ENCODE peak calls at places on chromosome 14, in ten cellular contexts. U is stomach, H is sigmoid colon, E is IMR-90, W is suprapubic skin, Z is right lobe of liver, C is A549, Y is gastrocnemius medialis, B is uterus, Q is lower leg skin. I is an unnamed sample.

GRCh38 chr14:59918824-59919581 is 941 bp upstream of the LRRC9 start:
- DNase-seq in C (peak; percentile 28), B (no peak), H (no peak), W (no peak), E (peak; percentile 18), U (no peak), Y (no peak), Z (peak; percentile 46), Q (no peak), I (peak; percentile 10)

GRCh38 chr14:33836203-33836894 is 114.5 kb downstream of the EGLN3 start:
- DNase-seq in E (no peak), B (no peak), H (no peak), Z (no peak), W (no peak), Y (no peak), C (no peak), U (no peak), Q (no peak), I (no peak)

GRCh38 chr14:69443296-69443805 is 41.2 kb upstream of the PLEKHD1 start:
- DNase-seq in C (no peak), Q (no peak), Y (no peak), B (no peak), U (no peak), H (no peak), E (no peak), Z (no peak), W (no peak), I (no peak)

GRCh38 chr14:99267871-99268775 is 3.9 kb downstream of the BCL11B start:
- DNase-seq in W (peak; percentile 30), Q (peak; percentile 79), U (no peak), C (no peak), Z (no peak), B (no peak), E (no peak), H (no peak), Y (no peak), I (no peak)

GRCh38 chr14:100807979-100808734 is 17.8 kb upstream of the MEG3 start:
- DNase-seq in C (no peak), E (no peak), H (no peak), B (no peak), W (no peak), U (no peak), Q (no peak), Y (no peak), Z (no peak), I (no peak)

GRCh38 chr14:34797747-34798583 is 77.2 kb downstream of the BAZ1A start:
- DNase-seq in B (no peak), E (no peak), Q (no peak), U (no peak), H (no peak), Z (no peak), W (no peak), Y (no peak), C (no peak), I (no peak)

GRCh38 chr14:35385042-35385839 is 19.3 kb downstream of the NFKBIA start:
- DNase-seq in Z (peak; percentile 74), Y (peak; percentile 91), W (no peak), C (peak; percentile 56), H (peak; percentile 98), Q (peak; percentile 95), U (peak; percentile 63), B (peak; percentile 89), E (peak; percentile 93), I (peak; percentile 69)

GRCh38 chr14:74949859-74950572 is 5.4 kb downstream of the PGF start:
- DNase-seq in B (no peak), Z (no peak), C (no peak), W (no peak), Q (no peak), U (no peak), Y (no peak), E (no peak), H (peak; percentile 26), I (no peak)

GRCh38 chr14:58796636-58797429 is 159.1 kb downstream of the DACT1 start:
- DNase-seq in Y (no peak), W (no peak), B (no peak), H (no peak), E (peak; percentile 16), C (no peak), U (no peak), Z (no peak), Q (no peak), I (no peak)

GRCh38 chr14:68284333-68284732 is 464.8 kb downstream of the RAD51B start:
- DNase-seq in H (no peak), Y (no peak), C (no peak), Z (no peak), Q (no peak), W (no peak), B (no peak), E (no peak), U (no peak), I (no peak)

GRCh38 chr14:68284834-68285233 is 465.3 kb downstream of the RAD51B start:
- DNase-seq in B (no peak), W (no peak), Z (no peak), H (no peak), C (no peak), E (no peak), Q (no peak), Y (no peak), U (no peak), I (no peak)

GRCh38 chr14:68286667-68287066 is 467.1 kb downstream of the RAD51B start:
- DNase-seq in B (no peak), Y (no peak), U (no peak), Q (no peak), E (no peak), C (no peak), W (no peak), H (no peak), Z (no peak), I (no peak)

GRCh38 chr14:68283378-68284123 is 464.0 kb downstream of the RAD51B start:
- DNase-seq in Q (peak; percentile 87), E (no peak), W (peak; percentile 66), B (no peak), Y (no peak), C (no peak), Z (peak; percentile 60), U (no peak), H (no peak), I (no peak)

GRCh38 chr14:68285421-68286179 is 466.0 kb downstream of the RAD51B start:
- DNase-seq in C (no peak), E (no peak), Y (no peak), U (no peak), B (no peak), H (no peak), W (no peak), Q (no peak), Z (no peak), I (peak; percentile 22)
- H3K4me3 ChIP-seq in C (no peak overlapping the region), E (no peak overlapping the region), Y (no peak overlapping the region), U (no peak overlapping the region), B (no peak overlapping the region), H (no peak overlapping the region), W (no peak overlapping the region), Q (no peak overlapping the region), Z (no peak overlapping the region), I (no peak overlapping the region)

GRCh38 chr14:94374749-94375148 is 13.7 kb downstream of the SERPINA1 start:
- DNase-seq in W (no peak), Q (no peak), E (peak; percentile 23), H (peak; percentile 19), U (no peak), Z (no peak), Y (no peak), B (no peak), C (no peak), I (no peak)

GRCh38 chr14:94375552-94376107 is 12.8 kb downstream of the SERPINA1 start:
- DNase-seq in C (no peak), U (no peak), Q (peak; percentile 42), Y (no peak), E (no peak), Z (no peak), B (no peak), H (peak; percentile 25), W (no peak), I (no peak)

GRCh38 chr14:94376976-94377865 is 11.2 kb downstream of the SERPINA1 start:
- DNase-seq in Q (peak; percentile 62), W (peak; percentile 10), H (peak; percentile 39), B (no peak), Y (no peak), E (no peak), Z (peak; percentile 71), C (no peak), U (no peak), I (no peak)

GRCh38 chr14:94377866-94378470 is 10.4 kb downstream of the SERPINA1 start:
- DNase-seq in E (no peak), Q (peak; percentile 58), H (peak; percentile 36), C (no peak), Y (no peak), Z (peak; percentile 61), W (peak; percentile 50), U (no peak), B (no peak), I (no peak)

DNA sequence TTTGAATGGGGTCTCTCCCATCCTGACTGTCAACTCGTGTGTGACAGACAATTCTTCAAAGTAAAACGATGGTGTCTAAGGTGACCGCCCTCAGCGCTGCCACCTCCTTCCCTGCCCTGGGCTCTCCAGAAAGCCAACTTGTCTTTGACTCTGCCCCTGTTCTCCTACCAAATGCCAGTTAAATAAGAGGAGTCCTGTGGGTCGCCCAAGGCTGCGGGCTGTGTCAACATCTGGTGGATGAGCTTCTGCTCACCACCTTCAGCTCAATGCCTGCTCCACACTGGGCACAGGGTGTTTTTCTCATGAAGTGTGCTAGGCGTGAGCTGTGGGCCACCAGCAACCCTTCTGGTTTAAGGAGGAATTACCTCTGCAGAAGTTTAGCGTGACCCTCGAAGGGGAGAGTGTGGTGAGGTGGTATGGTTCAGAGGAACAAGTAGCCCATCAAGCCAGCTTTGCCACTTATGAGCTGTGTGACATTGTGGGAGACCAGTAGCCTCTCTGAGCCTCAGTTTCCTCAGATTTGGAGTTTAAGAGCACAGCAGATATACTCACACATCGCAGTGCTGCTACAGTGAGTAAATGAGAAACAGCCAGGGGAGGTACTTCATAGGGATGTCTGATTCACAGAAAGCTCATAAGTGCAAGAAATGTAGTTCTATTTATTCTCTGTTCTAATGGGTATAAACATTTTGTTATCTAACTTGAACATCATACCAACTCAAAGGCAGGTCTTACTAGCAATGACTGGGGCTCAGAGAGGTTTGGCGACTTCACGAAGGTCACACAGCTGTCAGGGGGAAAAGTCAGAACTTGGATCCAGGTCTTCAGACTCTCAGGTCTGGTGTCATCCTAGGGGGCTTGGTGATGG is 12.1 kb downstream of the SERPINA1 start:
- DNase-seq in H (peak; percentile 41), E (no peak), C (no peak), U (no peak), Z (peak; percentile 76), Y (no peak), B (no peak), Q (peak; percentile 77), W (no peak), I (no peak)
- TF ChIP-seq POLR2A in H (no peak), E (no peak), C (no peak), U (no peak), Z (peak; percentile 84), Y (no peak), B (no peak), Q (no peak), W (no peak), I (no peak)

GRCh38 chr14:42192659-42193425 is 586.2 kb downstream of the LRFN5 start:
- DNase-seq in Q (no peak), Z (no peak), B (no peak), C (peak; percentile 17), U (no peak), H (no peak), E (peak; percentile 98), W (no peak), Y (no peak), I (no peak)
- H3K4me3 ChIP-seq in Q (no peak overlapping the region), Z (no peak overlapping the region), B (no peak overlapping the region), C (peak overlapping the region; percentile 18), U (no peak overlapping the region), H (no peak overlapping the region), E (peak overlapping the region; percentile 1), W (no peak overlapping the region), Y (no peak overlapping the region), I (no peak overlapping the region)

GRCh38 chr14:103105580-103106168 is 11.1 kb downstream of the EXOC3L4 start:
- DNase-seq in Q (no peak), H (no peak), E (no peak), U (no peak), Y (no peak), W (no peak), C (no peak), B (no peak), Z (no peak), I (peak; percentile 38)
- TF ChIP-seq POLR2A in Q (no peak), H (no peak), E (no peak), U (no peak), Y (no peak), W (no peak), C (no peak), B (no peak), Z (no peak), I (no peak)

I was measured in NB4.